ENCODE peak calls at places on chromosomes 6 and 20, in nine cellular contexts. P is cardiac muscle cell, G is NT2/D1, Z is upper lobe of left lung, O is HepG2, H is K562, R is Peyer's patch, Y is endothelial cell of umbilical vein, A is Caco-2. K is an unnamed sample. For H3K4me1, the result is how much of the 10 kb centered on the place peaks cover.

GRCh38 chr6:24126586-24127192 is 674 bp downstream of the NRSN1 start:
- DNase-seq in Y (peak), O (peak), P (peak), R (no peak), H (peak), Z (no peak), A (peak), G (peak), K (peak)

GRCh38 chr20:51631011-51631950 is 88.8 kb upstream of the NFATC2 start:
- DNase-seq in P (no peak), A (no peak), Z (no peak), H (peak), G (no peak), R (peak), Y (peak), O (peak), K (peak)

GRCh38 chr20:23257106-23257761 is 93.4 kb upstream of the NXT1 start:
- DNase-seq in P (no peak), H (no peak), A (no peak), Y (peak), Z (peak), O (no peak), G (no peak), R (no peak), K (no peak)

GRCh38 chr20:46204594-46205205 is 86.6 kb downstream of the CD40 start:
- DNase-seq in A (no peak), G (no peak), O (no peak), Z (no peak), P (no peak), H (no peak), R (no peak), Y (no peak), K (peak)

GRCh38 chr20:25000268-25000801 is 7.8 kb upstream of the APMAP start:
- DNase-seq in A (peak), O (no peak), R (peak), H (no peak), G (no peak), P (no peak), Y (peak), Z (no peak), K (peak)

GRCh38 chr6:150730801-150731445 is 131.2 kb downstream of the PLEKHG1 start:
- DNase-seq in O (no peak), R (no peak), A (no peak), H (no peak), Y (no peak), Z (no peak), G (no peak), P (no peak), K (no peak)

GRCh38 chr6:28080631-28081485 is 490 bp downstream of the ZNF165 start:
- DNase-seq in R (peak), H (peak), P (peak), Z (peak), O (peak), A (peak), Y (peak), G (peak), K (peak)

GRCh38 chr20:11168026-11168425 is 494.2 kb upstream of the JAG1 start:
- DNase-seq in H (no peak), R (no peak), O (no peak), A (no peak), G (no peak), P (no peak), Z (no peak), Y (no peak), K (no peak)

GRCh38 chr20:10521068-10521834 is 86.1 kb downstream of the SLX4IP start:
- DNase-seq in A (no peak), Y (peak), Z (no peak), H (no peak), P (no peak), O (peak), R (no peak), G (peak), K (no peak)

GRCh38 chr6:2659882-2660281 is 90.8 kb downstream of the MYLK4 start:
- DNase-seq in R (no peak), Z (no peak), A (no peak), P (no peak), Y (no peak), O (no peak), H (no peak), G (no peak), K (no peak)

GRCh38 chr6:43052842-43053544 is 658 bp downstream of the CUL7 start:
- DNase-seq in Z (no peak), O (no peak), R (no peak), G (no peak), Y (peak), H (peak), A (peak), P (peak), K (peak)

GRCh38 chr6:168695701-168696100 is 254.7 kb downstream of the SMOC2 start:
- DNase-seq in O (no peak), R (no peak), Y (no peak), A (no peak), G (no peak), H (no peak), P (no peak), Z (no peak), K (no peak)

GRCh38 chr6:28555136-28555535 is 29.5 kb downstream of the GPX5 start:
- DNase-seq in A (no peak), R (no peak), P (no peak), G (no peak), H (no peak), O (no peak), Y (no peak), Z (no peak), K (no peak)

GRCh38 chr6:16711551-16712249 is 49.6 kb downstream of the ATXN1 start:
- DNase-seq in G (no peak), H (no peak), A (no peak), R (peak), Y (peak), O (peak), P (no peak), Z (no peak), K (no peak)

GRCh38 chr6:26555505-26556262 is 17.5 kb downstream of the HMGN4 start:
- DNase-seq in Z (no peak), R (no peak), Y (no peak), A (no peak), H (no peak), O (no peak), P (no peak), G (no peak), K (no peak)

GRCh38 chr6:148984516-148985056 is 237.8 kb downstream of the UST start:
- DNase-seq in A (no peak), O (no peak), P (no peak), G (no peak), H (no peak), Z (no peak), R (no peak), Y (no peak), K (no peak)

GRCh38 chr20:8518878-8519277 is 386.8 kb downstream of the PLCB1 start:
- DNase-seq in Y (no peak), A (no peak), P (no peak), O (no peak), G (no peak), H (no peak), Z (no peak), R (no peak), K (no peak)

GRCh38 chr6:35047265-35048011 is 93.7 kb downstream of the TCP11 start:
- DNase-seq in G (no peak), A (no peak), R (peak), H (no peak), Y (peak), O (no peak), Z (no peak), P (no peak), K (no peak)

GRCh38 chr6:147826698-147827097 is 318.2 kb downstream of the SAMD5 start:
- DNase-seq in P (no peak), R (no peak), H (no peak), G (no peak), Z (no peak), A (no peak), Y (no peak), O (no peak), K (no peak)

GRCh38 chr20:47459344-47460073 is 42.2 kb upstream of the NCOA3 start:
- DNase-seq in P (no peak), H (no peak), Z (no peak), Y (no peak), A (no peak), O (no peak), G (no peak), R (no peak), K (no peak)

GRCh38 chr6:129686941-129687627 is 22.9 kb downstream of the ARHGAP18 start:
- DNase-seq in R (peak), P (no peak), A (no peak), H (peak), Z (no peak), G (no peak), Y (no peak), O (no peak), K (no peak)
- H3K4me1 ChIP-seq in R (under half), P (under half), A (half or more), H (half or more), Z (half or more), G (under half), Y (half or more), O (half or more), K (under half)

GRCh38 chr6:30688569-30688968 is 2.1 kb upstream of the PPP1R18 start:
- DNase-seq in P (no peak), H (no peak), A (no peak), Y (no peak), O (no peak), Z (no peak), G (no peak), R (peak), K (no peak)
- H3K4me1 ChIP-seq in P (under half), H (under half), A (under half), Y (under half), O (half or more), Z (under half), G (under half), R (under half), K (under half)

GRCh38 chr6:13331516-13332348 is 3.4 kb upstream of the TBC1D7 start:
- DNase-seq in R (no peak), H (peak), Y (peak), G (no peak), Z (no peak), O (peak), A (no peak), P (peak), K (no peak)
- H3K4me1 ChIP-seq in R (under half), H (under half), Y (under half), G (under half), Z (under half), O (under half), A (under half), P (under half), K (under half)

GRCh38 chr6:40552926-40553325 is 34.2 kb downstream of the LRFN2 start:
- DNase-seq in G (no peak), R (no peak), O (no peak), Z (no peak), P (no peak), H (no peak), Y (no peak), A (no peak), K (no peak)
- H3K4me1 ChIP-seq in G (under half), R (under half), O (under half), Z (under half), P (under half), H (under half), Y (under half), A (under half), K (under half)

GRCh38 chr6:21840428-21840827 is 246.9 kb downstream of the SOX4 start:
- DNase-seq in Y (peak), A (no peak), G (no peak), Z (no peak), O (no peak), R (no peak), H (no peak), P (no peak), K (no peak)
- H3K4me1 ChIP-seq in Y (under half), A (under half), G (under half), Z (under half), O (under half), R (under half), H (under half), P (under half), K (under half)

GRCh38 chr6:11428351-11428750 is 109.2 kb upstream of the TMEM170B start:
- DNase-seq in G (no peak), Z (no peak), A (no peak), O (no peak), H (no peak), Y (no peak), R (no peak), P (no peak), K (no peak)
- H3K4me1 ChIP-seq in G (under half), Z (half or more), A (half or more), O (half or more), H (under half), Y (half or more), R (under half), P (under half), K (half or more)

GRCh38 chr6:82976179-82976578 is 89.5 kb downstream of the UBE3D start:
- DNase-seq in R (no peak), P (no peak), Y (no peak), H (no peak), Z (no peak), G (no peak), O (no peak), A (no peak), K (no peak)

GRCh38 chr6:82979657-82980056 is 86.0 kb downstream of the UBE3D start:
- DNase-seq in Z (no peak), G (no peak), O (no peak), A (no peak), Y (no peak), P (no peak), H (no peak), R (no peak), K (no peak)

GRCh38 chr6:82984720-82985119 is 80.9 kb downstream of the UBE3D start:
- DNase-seq in A (no peak), O (no peak), Z (no peak), P (no peak), G (no peak), Y (no peak), R (no peak), H (peak), K (no peak)

GRCh38 chr6:82978362-82978945 is 87.2 kb downstream of the UBE3D start:
- DNase-seq in O (no peak), Z (no peak), Y (no peak), R (no peak), A (no peak), G (no peak), P (no peak), H (no peak), K (no peak)

GRCh38 chr6:82980086-82980485 is 85.6 kb downstream of the UBE3D start:
- DNase-seq in Z (no peak), P (no peak), H (no peak), A (no peak), Y (no peak), G (no peak), R (no peak), O (no peak), K (no peak)
- H3K4me1 ChIP-seq in Z (under half), P (under half), H (under half), A (under half), Y (under half), G (under half), R (under half), O (under half), K (under half)

GRCh38 chr6:52512199-52512598 is 64.7 kb downstream of the TRAM2 start:
- DNase-seq in R (no peak), O (no peak), Z (no peak), P (no peak), A (no peak), G (no peak), Y (peak), H (peak), K (peak)

GRCh38 chr6:52509281-52510212 is 67.3 kb downstream of the TRAM2 start:
- DNase-seq in Y (peak), G (no peak), P (no peak), O (no peak), H (no peak), R (no peak), A (no peak), Z (no peak), K (no peak)

GRCh38 chr6:52511572-52512151 is 65.2 kb downstream of the TRAM2 start:
- DNase-seq in R (no peak), O (no peak), G (no peak), Y (peak), Z (no peak), H (peak), P (no peak), A (no peak), K (no peak)

GRCh38 chr6:52510213-52510562 is 66.7 kb downstream of the TRAM2 start:
- DNase-seq in Z (no peak), R (no peak), Y (no peak), H (no peak), O (no peak), A (no peak), G (no peak), P (no peak), K (no peak)

GRCh38 chr6:52511163-52511562 is 65.7 kb downstream of the TRAM2 start:
- DNase-seq in O (no peak), Y (no peak), G (no peak), Z (no peak), P (no peak), R (no peak), H (no peak), A (no peak), K (no peak)
- H3K4me1 ChIP-seq in O (under half), Y (half or more), G (under half), Z (under half), P (under half), R (under half), H (under half), A (under half), K (under half)

GRCh38 chr20:43985608-43986316 is 71.1 kb downstream of the TOX2 start:
- DNase-seq in H (no peak), A (no peak), R (no peak), G (no peak), P (no peak), Y (peak), Z (no peak), O (no peak), K (no peak)
- H3K4me1 ChIP-seq in H (under half), A (under half), R (under half), G (under half), P (under half), Y (under half), Z (under half), O (under half), K (under half)

GRCh38 chr6:12241493-12242214 is 48.5 kb upstream of the EDN1 start:
- DNase-seq in O (no peak), P (no peak), R (no peak), G (no peak), Y (no peak), H (no peak), A (peak), Z (no peak), K (no peak)
- H3K4me1 ChIP-seq in O (under half), P (under half), R (under half), G (under half), Y (under half), H (under half), A (under half), Z (under half), K (under half)